ENCODE peak calls at places on chromosome 7, in nine cellular contexts. Z is prostate gland, X is right atrium auricular region, U is suprapubic skin, D is tibial artery, N is left ventricle myocardium inferior, F is H9, C is cardiac muscle cell, I is psoas muscle. O is an unnamed sample.
A peak's percentile ranks its signal among the peaks of the same experiment; 100 is the strongest.

GRCh38 chr7:73978681-73979563 is 49.1 kb upstream of the ELN start:
- DNase-seq in F (peak; percentile 84), C (peak; percentile 69), X (no peak), U (peak; percentile 58), D (peak; percentile 80), I (peak; percentile 81), N (no peak), Z (no peak), O (peak; percentile 77)

GRCh38 chr7:129468547-129468946 is 33.8 kb upstream of the SMKR1 start:
- DNase-seq in Z (no peak), C (no peak), I (no peak), X (no peak), F (no peak), N (no peak), U (no peak), D (no peak), O (no peak)

GRCh38 chr7:149409889-149410288 is 51.0 kb downstream of the ZNF777 start:
- DNase-seq in Z (no peak), I (no peak), X (no peak), N (no peak), C (no peak), D (no peak), F (no peak), U (no peak), O (no peak)

GRCh38 chr7:48458701-48459509 is 287.6 kb downstream of the ABCA13 start:
- DNase-seq in N (no peak), F (no peak), D (no peak), I (no peak), C (no peak), U (no peak), Z (no peak), X (no peak), O (no peak)

GRCh38 chr7:90764848-90765570 is 168.9 kb downstream of the CDK14 start:
- DNase-seq in Z (no peak), D (no peak), X (no peak), C (no peak), N (no peak), I (no peak), F (no peak), U (no peak), O (no peak)

GRCh38 chr7:46627038-46627315 is 705.9 kb upstream of the IGFBP3 start:
- DNase-seq in X (no peak), Z (no peak), C (no peak), U (no peak), I (no peak), D (no peak), N (no peak), F (no peak), O (no peak)

GRCh38 chr7:115229401-115230083 is 307.6 kb downstream of the MDFIC start:
- DNase-seq in F (no peak), Z (no peak), X (no peak), C (no peak), D (no peak), U (no peak), N (no peak), I (no peak), O (no peak)

GRCh38 chr7:28096713-28097112 is 83.9 kb downstream of the JAZF1 start:
- DNase-seq in C (peak; percentile 84), D (no peak), I (no peak), F (no peak), N (no peak), X (peak; percentile 79), Z (peak; percentile 66), U (no peak), O (peak; percentile 32)

GRCh38 chr7:130899638-130900401 is 165.8 kb upstream of the KLF14 start:
- DNase-seq in N (no peak), F (no peak), D (no peak), C (no peak), I (no peak), X (no peak), Z (no peak), U (no peak), O (no peak)

GRCh38 chr7:77395543-77395942 is 20.6 kb downstream of the GSAP start:
- DNase-seq in I (no peak), X (no peak), C (no peak), D (no peak), N (no peak), U (no peak), Z (no peak), F (no peak), O (no peak)

GRCh38 chr7:11430112-11430511 is 401.9 kb downstream of the THSD7A start:
- DNase-seq in U (no peak), D (no peak), N (no peak), X (no peak), F (no peak), C (no peak), Z (no peak), I (no peak), O (no peak)
- TF ChIP-seq CTCF in U (no peak), D (no peak), N (no peak), X (no peak), F (no peak), C (no peak), Z (no peak), I (no peak), O (no peak)

DNA sequence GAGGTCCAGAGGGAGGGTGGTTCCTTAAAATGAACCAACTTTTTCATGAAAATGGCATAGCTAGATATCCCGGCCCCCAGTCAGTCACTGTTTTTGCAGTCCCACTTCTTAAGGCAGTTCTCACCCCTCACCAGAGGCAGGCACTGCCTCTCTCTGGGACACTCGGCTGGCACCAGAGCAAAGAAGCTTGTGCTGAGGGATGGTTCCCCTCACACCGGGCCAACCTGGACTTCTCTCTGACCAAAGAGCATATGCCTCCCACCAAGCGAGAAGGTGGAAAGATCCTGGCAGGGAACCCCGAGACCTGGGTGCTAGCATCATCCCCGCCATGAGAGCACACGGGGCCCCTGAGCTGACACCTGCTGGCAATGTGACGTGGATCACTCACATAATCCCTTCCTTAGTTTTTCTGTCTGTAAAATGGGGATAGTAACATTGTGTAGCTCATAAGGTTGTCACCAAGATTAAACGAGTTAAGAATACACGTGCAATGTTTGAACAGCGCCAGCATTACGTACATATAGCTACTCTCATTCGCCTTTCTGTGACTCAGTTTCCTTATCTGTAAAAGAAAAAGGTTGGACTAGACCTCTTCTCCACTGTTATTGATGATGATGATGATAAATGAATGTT is 88.5 kb downstream of the PARP12 start:
- DNase-seq in U (no peak), C (no peak), N (no peak), Z (no peak), X (no peak), I (no peak), D (no peak), F (no peak), O (no peak)
- H3K27ac ChIP-seq in U (no peak overlapping the region), C (no peak overlapping the region), N (no peak overlapping the region), Z (no peak overlapping the region), X (no peak overlapping the region), I (no peak overlapping the region), D (no peak overlapping the region), F (no peak overlapping the region), O (no peak overlapping the region)

DNA sequence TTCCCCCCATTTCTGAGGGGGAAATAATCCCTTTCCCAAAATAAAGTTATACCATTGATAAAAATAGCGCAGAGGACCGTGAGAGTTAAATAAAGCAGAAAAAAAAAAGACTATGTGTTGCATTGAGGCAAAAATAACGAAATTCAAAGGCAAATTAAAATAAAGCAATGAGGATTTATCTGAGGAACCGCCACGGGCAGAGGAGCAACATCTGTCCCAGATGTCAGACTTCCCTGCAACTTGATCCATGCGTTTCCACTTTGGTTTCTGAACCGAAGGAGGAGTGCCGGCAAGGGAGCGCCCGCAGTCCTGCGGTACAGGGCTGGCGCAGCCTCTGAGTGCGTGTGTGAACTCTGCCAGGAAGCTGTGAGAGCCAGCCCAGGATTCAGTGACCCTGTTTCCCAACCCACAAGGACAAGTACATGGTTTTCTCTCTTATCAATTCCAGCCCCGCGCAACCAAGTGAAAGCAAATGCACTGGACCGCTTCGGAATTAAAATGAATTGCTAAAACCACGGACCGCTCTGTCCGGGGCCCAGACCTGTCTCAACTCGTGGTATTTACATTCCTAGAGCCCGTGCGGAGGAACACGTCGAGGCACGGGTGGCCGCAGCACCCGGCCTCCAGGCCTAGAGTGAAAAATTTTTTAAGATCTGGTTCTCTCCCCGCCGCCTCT is 291.7 kb upstream of the NFE2L3 start:
- DNase-seq in N (no peak), Z (no peak), D (no peak), F (peak; percentile 72), U (no peak), I (no peak), X (no peak), C (no peak), O (no peak)
- TF ChIP-seq CTCF in N (no peak), Z (no peak), D (no peak), F (no peak), U (no peak), I (no peak), X (no peak), C (no peak), O (no peak)

DNA sequence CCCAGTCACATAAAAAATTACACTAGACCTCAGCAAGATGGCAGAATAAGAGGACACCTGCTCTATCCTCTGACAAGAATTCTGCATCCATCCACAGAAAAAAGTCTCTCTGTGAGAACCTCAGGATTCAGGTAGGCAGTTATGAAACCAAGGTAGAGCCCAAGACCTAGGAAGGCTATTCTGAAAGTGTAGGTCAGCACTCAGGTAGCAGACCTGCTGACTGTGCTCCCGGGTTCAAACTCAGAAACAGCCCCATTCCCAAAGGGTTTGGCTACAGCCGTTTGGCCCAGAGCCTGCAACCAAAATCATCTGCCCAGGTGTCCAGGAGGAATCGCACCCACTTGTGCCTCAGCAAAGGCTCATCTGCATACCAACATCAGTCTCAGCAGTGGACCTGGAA is 37.7 kb downstream of the COA1 start:
- DNase-seq in C (no peak), I (no peak), D (no peak), X (no peak), Z (no peak), U (no peak), N (no peak), F (no peak), O (no peak)
- H3K27ac ChIP-seq in C (no peak overlapping the region), I (no peak overlapping the region), D (no peak overlapping the region), X (no peak overlapping the region), Z (no peak overlapping the region), U (no peak overlapping the region), N (no peak overlapping the region), F (no peak overlapping the region), O (no peak overlapping the region)

DNA sequence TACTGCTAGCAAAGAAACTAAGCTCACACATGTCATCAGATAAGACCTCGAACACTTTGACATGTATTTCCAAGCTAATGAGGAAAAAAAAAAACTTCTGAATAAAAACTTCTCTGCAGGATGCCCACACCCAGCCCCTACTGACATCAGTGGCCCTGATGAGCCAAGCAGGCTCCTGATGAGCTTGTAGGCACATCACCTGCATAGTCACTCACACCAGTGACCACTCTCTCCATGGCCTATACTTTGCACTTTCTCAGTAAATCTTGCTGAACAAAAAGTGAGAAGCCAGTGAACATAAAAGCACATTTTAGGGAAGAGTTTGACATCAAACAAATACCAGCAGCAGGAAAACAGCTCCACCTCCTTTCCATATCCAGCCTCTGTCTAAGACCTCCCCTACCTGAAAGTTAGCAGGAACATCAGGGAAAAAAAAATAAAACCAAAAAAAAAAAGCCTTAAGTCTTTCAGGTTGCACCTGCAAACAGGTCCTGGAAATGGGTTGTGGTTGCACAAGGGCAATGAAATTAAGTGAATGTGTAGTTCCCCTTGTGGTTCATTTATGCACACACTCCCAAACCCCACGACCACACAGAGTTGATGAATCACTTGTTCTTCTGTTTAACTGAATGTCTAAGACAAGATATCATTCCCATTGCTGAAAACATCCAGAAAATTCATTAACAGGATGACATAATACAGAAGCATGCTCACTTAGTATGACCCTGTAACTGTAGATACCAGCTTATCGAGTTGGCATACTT is 205.2 kb upstream of the PDE1C start:
- DNase-seq in X (no peak), Z (no peak), C (no peak), D (no peak), U (no peak), F (no peak), I (no peak), N (no peak), O (no peak)
- TF ChIP-seq CTCF in X (no peak), Z (no peak), C (no peak), D (no peak), U (no peak), F (no peak), I (no peak), N (no peak), O (no peak)

O was measured in WERI-Rb-1.